ENCODE peak calls at places on chromosome 1, in ten cellular contexts. One of them, this sample, is unnamed.

GRCh38 chr1:91398291-91398690 is 6.3 kb downstream of the HFM1 start:
- DNase-seq in bronchial epithelial cell: no peak
- DNase-seq in GM06990: no peak
- DNase-seq in psoas muscle: no peak
- DNase-seq in AG04450: no peak
- DNase-seq in dorsolateral prefrontal cortex: no peak
- DNase-seq in lower lobe of right lung: no peak
- DNase-seq in Panc1: no peak
- DNase-seq in endothelial cell: no peak
- DNase-seq in neural crest cell: no peak
- DNase-seq in this sample: no peak

GRCh38 chr1:21100496-21100895 is 76.2 kb downstream of the EIF4G3 start:
- DNase-seq in AG04450: no peak
- DNase-seq in psoas muscle: no peak
- DNase-seq in dorsolateral prefrontal cortex: no peak
- DNase-seq in bronchial epithelial cell: no peak
- DNase-seq in GM06990: no peak
- DNase-seq in endothelial cell: peak
- DNase-seq in lower lobe of right lung: no peak
- DNase-seq in neural crest cell: no peak
- DNase-seq in Panc1: no peak
- DNase-seq in this sample: no peak

GRCh38 chr1:10979483-10979920 is 33.0 kb upstream of the TARDBP start:
- DNase-seq in lower lobe of right lung: no peak
- DNase-seq in dorsolateral prefrontal cortex: peak
- DNase-seq in neural crest cell: peak
- DNase-seq in psoas muscle: peak
- DNase-seq in bronchial epithelial cell: no peak
- DNase-seq in Panc1: no peak
- DNase-seq in endothelial cell: no peak
- DNase-seq in GM06990: no peak
- DNase-seq in AG04450: no peak
- DNase-seq in this sample: no peak

GRCh38 chr1:178651742-178652141 is 73.3 kb upstream of the RALGPS2 start:
- DNase-seq in lower lobe of right lung: no peak
- DNase-seq in bronchial epithelial cell: no peak
- DNase-seq in neural crest cell: no peak
- DNase-seq in endothelial cell: no peak
- DNase-seq in AG04450: no peak
- DNase-seq in Panc1: no peak
- DNase-seq in psoas muscle: no peak
- DNase-seq in GM06990: no peak
- DNase-seq in dorsolateral prefrontal cortex: no peak
- DNase-seq in this sample: no peak

GRCh38 chr1:233440952-233441401 is 113.5 kb downstream of the MAP3K21 start:
- DNase-seq in lower lobe of right lung: no peak
- DNase-seq in GM06990: peak
- DNase-seq in endothelial cell: peak
- DNase-seq in bronchial epithelial cell: peak
- DNase-seq in dorsolateral prefrontal cortex: no peak
- DNase-seq in Panc1: peak
- DNase-seq in AG04450: no peak
- DNase-seq in psoas muscle: no peak
- DNase-seq in neural crest cell: peak
- DNase-seq in this sample: peak

GRCh38 chr1:92831368-92831761 is 475 bp upstream of the RPL5 start:
- DNase-seq in psoas muscle: no peak
- DNase-seq in AG04450: no peak
- DNase-seq in dorsolateral prefrontal cortex: no peak
- DNase-seq in bronchial epithelial cell: no peak
- DNase-seq in lower lobe of right lung: no peak
- DNase-seq in Panc1: no peak
- DNase-seq in GM06990: no peak
- DNase-seq in endothelial cell: no peak
- DNase-seq in neural crest cell: no peak
- DNase-seq in this sample: peak

GRCh38 chr1:8059161-8059622 is 33.1 kb upstream of the ERRFI1 start:
- DNase-seq in GM06990: no peak
- DNase-seq in lower lobe of right lung: no peak
- DNase-seq in Panc1: no peak
- DNase-seq in dorsolateral prefrontal cortex: no peak
- DNase-seq in endothelial cell: no peak
- DNase-seq in psoas muscle: no peak
- DNase-seq in neural crest cell: no peak
- DNase-seq in AG04450: no peak
- DNase-seq in bronchial epithelial cell: no peak
- DNase-seq in this sample: no peak

GRCh38 chr1:78275906-78276690 is 214.7 kb upstream of the PTGFR start:
- DNase-seq in endothelial cell: no peak
- DNase-seq in bronchial epithelial cell: no peak
- DNase-seq in GM06990: no peak
- DNase-seq in lower lobe of right lung: no peak
- DNase-seq in Panc1: no peak
- DNase-seq in psoas muscle: no peak
- DNase-seq in AG04450: no peak
- DNase-seq in dorsolateral prefrontal cortex: no peak
- DNase-seq in neural crest cell: no peak
- DNase-seq in this sample: no peak

GRCh38 chr1:202274611-202275010 is 67.1 kb downstream of the UBE2T start:
- DNase-seq in neural crest cell: no peak
- DNase-seq in dorsolateral prefrontal cortex: no peak
- DNase-seq in psoas muscle: no peak
- DNase-seq in lower lobe of right lung: no peak
- DNase-seq in GM06990: no peak
- DNase-seq in Panc1: no peak
- DNase-seq in AG04450: no peak
- DNase-seq in bronchial epithelial cell: peak
- DNase-seq in endothelial cell: peak
- DNase-seq in this sample: peak

GRCh38 chr1:111758373-111758772 is 2.7 kb downstream of the DDX20 start:
- DNase-seq in lower lobe of right lung: no peak
- DNase-seq in endothelial cell: no peak
- DNase-seq in Panc1: no peak
- DNase-seq in psoas muscle: no peak
- DNase-seq in bronchial epithelial cell: peak
- DNase-seq in GM06990: no peak
- DNase-seq in neural crest cell: no peak
- DNase-seq in AG04450: no peak
- DNase-seq in dorsolateral prefrontal cortex: no peak
- DNase-seq in this sample: no peak

GRCh38 chr1:32806910-32807523 is 10.1 kb downstream of the YARS1 start:
- DNase-seq in lower lobe of right lung: no peak
- DNase-seq in psoas muscle: no peak
- DNase-seq in Panc1: no peak
- DNase-seq in neural crest cell: no peak
- DNase-seq in AG04450: no peak
- DNase-seq in GM06990: no peak
- DNase-seq in bronchial epithelial cell: no peak
- DNase-seq in dorsolateral prefrontal cortex: no peak
- DNase-seq in endothelial cell: no peak
- DNase-seq in this sample: no peak

GRCh38 chr1:48216941-48217340 is 5.6 kb upstream of the SLC5A9 start:
- DNase-seq in psoas muscle: peak
- DNase-seq in endothelial cell: no peak
- DNase-seq in AG04450: no peak
- DNase-seq in Panc1: no peak
- DNase-seq in GM06990: no peak
- DNase-seq in bronchial epithelial cell: no peak
- DNase-seq in neural crest cell: no peak
- DNase-seq in dorsolateral prefrontal cortex: no peak
- DNase-seq in lower lobe of right lung: no peak
- DNase-seq in this sample: no peak

DNA sequence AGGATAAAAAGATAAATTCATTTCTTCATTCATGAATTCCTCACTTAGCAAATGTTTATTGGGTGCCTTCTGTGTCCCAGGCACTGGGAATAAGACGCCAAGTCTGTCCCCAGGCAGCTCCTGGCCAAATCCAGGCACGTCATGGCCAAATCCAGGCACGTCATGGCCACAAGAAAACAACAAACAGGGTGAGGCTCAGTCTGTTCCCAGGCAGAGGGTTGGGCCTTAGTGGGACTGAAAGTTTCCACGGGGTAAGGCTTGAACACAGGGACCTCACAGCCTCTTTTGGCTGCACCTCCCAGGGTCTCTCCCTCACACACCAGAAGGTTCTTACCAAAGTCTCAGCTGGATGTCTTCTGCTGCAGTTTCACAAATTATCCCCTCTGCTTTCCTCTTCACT is 95.7 kb downstream of the PAX7 start:
- DNase-seq in bronchial epithelial cell: no peak
- DNase-seq in neural crest cell: no peak
- DNase-seq in AG04450: no peak
- DNase-seq in dorsolateral prefrontal cortex: no peak
- DNase-seq in GM06990: no peak
- DNase-seq in psoas muscle: no peak
- DNase-seq in endothelial cell: no peak
- DNase-seq in Panc1: no peak
- DNase-seq in lower lobe of right lung: no peak
- DNase-seq in this sample: no peak
- TF ChIP-seq CTCF in bronchial epithelial cell: no peak
- TF ChIP-seq CTCF in neural crest cell: no peak
- TF ChIP-seq CTCF in AG04450: no peak
- TF ChIP-seq CTCF in dorsolateral prefrontal cortex: no peak
- TF ChIP-seq CTCF in GM06990: no peak
- TF ChIP-seq CTCF in psoas muscle: no peak
- TF ChIP-seq CTCF in endothelial cell: no peak
- TF ChIP-seq CTCF in Panc1: no peak
- TF ChIP-seq CTCF in lower lobe of right lung: no peak
- TF ChIP-seq CTCF in this sample: no peak

GRCh38 chr1:245156041-245156735 is 1.4 kb downstream of the KIF26B start:
- DNase-seq in bronchial epithelial cell: peak
- DNase-seq in neural crest cell: peak
- DNase-seq in GM06990: peak
- DNase-seq in endothelial cell: peak
- DNase-seq in Panc1: peak
- DNase-seq in lower lobe of right lung: peak
- DNase-seq in psoas muscle: peak
- DNase-seq in AG04450: no peak
- DNase-seq in dorsolateral prefrontal cortex: peak
- DNase-seq in this sample: peak

GRCh38 chr1:245153645-245154428 is 948 bp upstream of the KIF26B start:
- DNase-seq in neural crest cell: peak
- DNase-seq in GM06990: no peak
- DNase-seq in AG04450: no peak
- DNase-seq in dorsolateral prefrontal cortex: no peak
- DNase-seq in endothelial cell: peak
- DNase-seq in lower lobe of right lung: peak
- DNase-seq in psoas muscle: peak
- DNase-seq in bronchial epithelial cell: peak
- DNase-seq in Panc1: no peak
- DNase-seq in this sample: peak

GRCh38 chr1:245154429-245155185 is at the start of gene KIF26B:
- DNase-seq in endothelial cell: peak
- DNase-seq in GM06990: peak
- DNase-seq in dorsolateral prefrontal cortex: no peak
- DNase-seq in neural crest cell: peak
- DNase-seq in lower lobe of right lung: no peak
- DNase-seq in psoas muscle: no peak
- DNase-seq in Panc1: no peak
- DNase-seq in bronchial epithelial cell: peak
- DNase-seq in AG04450: no peak
- DNase-seq in this sample: peak

GRCh38 chr1:245153081-245153644 is 1.6 kb upstream of the KIF26B start:
- DNase-seq in psoas muscle: peak
- DNase-seq in neural crest cell: peak
- DNase-seq in endothelial cell: peak
- DNase-seq in Panc1: peak
- DNase-seq in GM06990: peak
- DNase-seq in bronchial epithelial cell: peak
- DNase-seq in dorsolateral prefrontal cortex: peak
- DNase-seq in lower lobe of right lung: peak
- DNase-seq in AG04450: no peak
- DNase-seq in this sample: peak

DNA sequence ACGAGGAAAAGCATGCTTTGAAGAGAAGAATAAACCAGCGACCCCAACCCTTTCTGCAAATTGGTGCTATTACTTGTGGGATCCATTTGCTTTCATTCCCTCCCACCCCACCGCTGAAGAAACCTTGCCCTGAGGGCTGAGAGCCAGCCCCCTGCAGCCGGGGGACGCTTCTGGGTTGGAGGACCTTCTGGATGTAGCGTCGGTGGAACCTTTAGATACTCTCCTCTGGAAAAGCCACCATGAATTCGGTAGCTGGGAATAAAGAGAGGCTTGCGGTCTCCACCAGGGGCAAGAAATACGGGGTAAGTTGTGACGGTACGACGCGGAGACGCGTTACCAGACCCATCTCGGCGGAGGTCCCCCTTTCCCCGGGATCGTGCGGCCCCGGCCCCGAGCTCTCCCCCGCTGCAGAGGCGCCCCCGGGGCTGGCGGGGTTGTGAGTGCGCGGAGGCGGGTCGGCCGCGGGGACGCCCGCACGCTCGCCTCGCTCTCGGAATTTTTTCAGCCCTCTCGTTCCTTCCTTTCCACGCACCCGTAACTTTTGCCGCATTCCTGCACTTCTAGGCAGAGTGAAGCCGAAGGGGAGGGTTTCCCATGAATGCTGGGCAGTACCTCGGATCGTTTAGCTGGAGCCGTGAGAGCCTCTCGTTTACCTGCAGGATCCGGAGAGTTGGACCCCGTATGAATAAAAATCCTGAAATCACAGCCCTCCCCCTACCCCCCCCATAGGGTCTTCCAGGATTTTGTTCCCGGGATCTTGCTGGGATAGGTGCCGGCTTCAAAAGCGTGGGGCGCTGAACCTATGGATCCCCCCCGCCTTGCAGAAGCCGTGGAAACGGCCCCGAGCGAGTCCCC is 628 bp downstream of the KIF26B start:
- DNase-seq in Panc1: no peak
- DNase-seq in endothelial cell: peak
- DNase-seq in bronchial epithelial cell: peak
- DNase-seq in GM06990: no peak
- DNase-seq in neural crest cell: peak
- DNase-seq in lower lobe of right lung: no peak
- DNase-seq in dorsolateral prefrontal cortex: no peak
- DNase-seq in psoas muscle: no peak
- DNase-seq in AG04450: no peak
- DNase-seq in this sample: peak
- TF ChIP-seq CTCF in Panc1: no peak
- TF ChIP-seq CTCF in endothelial cell: no peak
- TF ChIP-seq CTCF in bronchial epithelial cell: no peak
- TF ChIP-seq CTCF in GM06990: no peak
- TF ChIP-seq CTCF in neural crest cell: peak
- TF ChIP-seq CTCF in lower lobe of right lung: no peak
- TF ChIP-seq CTCF in dorsolateral prefrontal cortex: no peak
- TF ChIP-seq CTCF in psoas muscle: no peak
- TF ChIP-seq CTCF in AG04450: peak
- TF ChIP-seq CTCF in this sample: no peak

GRCh38 chr1:6888268-6888667 is 103.0 kb downstream of the CAMTA1 start:
- DNase-seq in neural crest cell: no peak
- DNase-seq in endothelial cell: no peak
- DNase-seq in Panc1: no peak
- DNase-seq in lower lobe of right lung: no peak
- DNase-seq in psoas muscle: no peak
- DNase-seq in dorsolateral prefrontal cortex: no peak
- DNase-seq in bronchial epithelial cell: no peak
- DNase-seq in GM06990: no peak
- DNase-seq in AG04450: no peak
- DNase-seq in this sample: no peak
- TF ChIP-seq CTCF in neural crest cell: no peak
- TF ChIP-seq CTCF in endothelial cell: no peak
- TF ChIP-seq CTCF in Panc1: no peak
- TF ChIP-seq CTCF in lower lobe of right lung: no peak
- TF ChIP-seq CTCF in psoas muscle: no peak
- TF ChIP-seq CTCF in dorsolateral prefrontal cortex: no peak
- TF ChIP-seq CTCF in bronchial epithelial cell: no peak
- TF ChIP-seq CTCF in GM06990: no peak
- TF ChIP-seq CTCF in AG04450: peak
- TF ChIP-seq CTCF in this sample: no peak

GRCh38 chr1:245156736-245157505 is 2.1 kb downstream of the KIF26B start:
- DNase-seq in neural crest cell: no peak
- DNase-seq in Panc1: no peak
- DNase-seq in psoas muscle: no peak
- DNase-seq in AG04450: no peak
- DNase-seq in endothelial cell: peak
- DNase-seq in bronchial epithelial cell: peak
- DNase-seq in dorsolateral prefrontal cortex: no peak
- DNase-seq in GM06990: no peak
- DNase-seq in lower lobe of right lung: no peak
- DNase-seq in this sample: peak
- TF ChIP-seq CTCF in neural crest cell: no peak
- TF ChIP-seq CTCF in Panc1: peak
- TF ChIP-seq CTCF in psoas muscle: peak
- TF ChIP-seq CTCF in AG04450: no peak
- TF ChIP-seq CTCF in endothelial cell: no peak
- TF ChIP-seq CTCF in bronchial epithelial cell: no peak
- TF ChIP-seq CTCF in dorsolateral prefrontal cortex: no peak
- TF ChIP-seq CTCF in GM06990: no peak
- TF ChIP-seq CTCF in lower lobe of right lung: no peak
- TF ChIP-seq CTCF in this sample: no peak